ENCODE peak calls at places on chromosome 1, in five cellular contexts. E is amniotic stem cell, K is iPS-NIHi11, W is left ventricle myocardium superior, Z is GM20000. J is an unnamed sample.
A peak's percentile ranks its signal among the peaks of the same experiment; 100 is the strongest.

GRCh38 chr1:157390646-157391045 is 161.7 kb downstream of the FCRL5 start:
- DNase-seq in E (peak; percentile 1), K (no peak), W (no peak), Z (no peak), J (no peak)

GRCh38 chr1:92583821-92584760 is 97.4 kb upstream of the GFI1 start:
- DNase-seq in K (no peak), Z (peak; percentile 27), W (no peak), E (no peak), J (no peak)

GRCh38 chr1:24289937-24290595 is 29.1 kb upstream of the GRHL3 start:
- DNase-seq in Z (no peak), E (no peak), W (peak; percentile 93), K (no peak), J (peak; percentile 94)

GRCh38 chr1:227072991-227073390 is 132.9 kb downstream of the COQ8A start:
- DNase-seq in W (no peak), Z (no peak), E (no peak), K (no peak), J (no peak)

GRCh38 chr1:177505905-177506590 is 335.3 kb downstream of the BRINP2 start:
- DNase-seq in Z (no peak), W (no peak), E (no peak), K (no peak), J (no peak)

GRCh38 chr1:222127526-222128152 is 385.8 kb upstream of the DUSP10 start:
- DNase-seq in Z (no peak), E (no peak), W (no peak), K (no peak), J (no peak)

GRCh38 chr1:211920141-211920572 is 89.6 kb upstream of the LPGAT1 start:
- DNase-seq in Z (no peak), E (no peak), W (no peak), K (no peak), J (peak; percentile 57)

GRCh38 chr1:218760601-218761570 is 412.8 kb upstream of the LYPLAL1 start:
- DNase-seq in E (no peak), K (no peak), Z (no peak), W (no peak), J (no peak)

GRCh38 chr1:155777541-155777940 is 79.5 kb downstream of the GON4L start:
- DNase-seq in E (no peak), W (no peak), Z (no peak), K (no peak), J (no peak)

GRCh38 chr1:159849972-159850371 is 12.5 kb downstream of the VSIG8 start:
- DNase-seq in Z (no peak), W (no peak), K (no peak), E (no peak), J (no peak)

GRCh38 chr1:67149179-67149770 is 14.5 kb upstream of the C1orf141 start:
- DNase-seq in Z (peak; percentile 66), E (peak; percentile 53), W (peak; percentile 45), K (peak; percentile 69), J (peak; percentile 65)

GRCh38 chr1:103265551-103265950 is 157.2 kb upstream of the COL11A1 start:
- DNase-seq in K (peak; percentile 7), W (no peak), Z (no peak), E (no peak), J (no peak)

GRCh38 chr1:2951856-2952255 is 69.4 kb upstream of the ACTRT2 start:
- DNase-seq in K (no peak), Z (no peak), W (peak; percentile 21), E (no peak), J (no peak)

GRCh38 chr1:224539971-224540370 is 76.1 kb upstream of the CNIH3 start:
- DNase-seq in E (no peak), W (no peak), Z (no peak), K (no peak), J (no peak)

GRCh38 chr1:58619286-58620054 is 42.4 kb upstream of the TACSTD2 start:
- DNase-seq in Z (no peak), E (no peak), W (no peak), K (no peak), J (no peak)

GRCh38 chr1:235917267-235917811 is 50.6 kb upstream of the LYST start:
- DNase-seq in W (peak; percentile 50), Z (peak; percentile 73), E (peak; percentile 96), K (no peak), J (peak; percentile 53)

GRCh38 chr1:192401832-192402231 is 85.0 kb downstream of the RGS21 start:
- DNase-seq in E (no peak), K (no peak), Z (no peak), W (no peak), J (no peak)

GRCh38 chr1:248013229-248013710 is at the start of gene OR2L5:
- DNase-seq in K (no peak), E (no peak), W (no peak), Z (no peak), J (no peak)

GRCh38 chr1:94949681-94950661 is 23.1 kb upstream of the CNN3 start:
- DNase-seq in K (no peak), E (peak; percentile 50), W (no peak), Z (no peak), J (no peak)

GRCh38 chr1:205676002-205676401 is 4.3 kb downstream of the SLC45A3 start:
- DNase-seq in K (no peak), W (no peak), Z (no peak), E (no peak), J (no peak)

GRCh38 chr1:216723274-216723780 is at the start of gene ESRRG:
- DNase-seq in Z (no peak), K (peak; percentile 77), W (peak; percentile 83), E (no peak), J (peak; percentile 57)

GRCh38 chr1:202807367-202807925 is 775 bp downstream of the KDM5B start:
- DNase-seq in Z (peak; percentile 88), E (no peak), W (peak; percentile 45), K (peak; percentile 71), J (peak; percentile 16)

GRCh38 chr1:119811985-119812557 is 811 bp upstream of the REG4 start:
- DNase-seq in W (no peak), K (no peak), E (no peak), Z (no peak), J (no peak)

GRCh38 chr1:199040499-199040898 is 401.7 kb downstream of the PTPRC start:
- DNase-seq in K (no peak), E (no peak), Z (no peak), W (no peak), J (no peak)

GRCh38 chr1:28160677-28161328 is 15.7 kb downstream of the PTAFR start:
- DNase-seq in K (no peak), Z (no peak), E (no peak), W (no peak), J (peak; percentile 70)

J was measured in right cardiac atrium.